ENCODE peak calls at places on chromosome 5, in four cellular contexts. One of them, this sample, is unnamed.

GRCh38 chr5:40784027-40784653 is 14.0 kb downstream of the PRKAA1 start:
- DNase-seq in amygdala: no peak
- DNase-seq in amniotic stem cell: no peak
- DNase-seq in NAMALWA: no peak
- DNase-seq in this sample: no peak

GRCh38 chr5:60883229-60883628 is 39.2 kb upstream of the ELOVL7 start:
- DNase-seq in NAMALWA: peak
- DNase-seq in amniotic stem cell: no peak
- DNase-seq in amygdala: no peak
- DNase-seq in this sample: no peak

GRCh38 chr5:92580814-92581213 is 1000.2 kb downstream of the NR2F1-AS1 start:
- DNase-seq in amygdala: no peak
- DNase-seq in NAMALWA: no peak
- DNase-seq in amniotic stem cell: no peak
- DNase-seq in this sample: no peak

GRCh38 chr5:61450170-61450815 is 118.2 kb downstream of the ZSWIM6 start:
- DNase-seq in amygdala: no peak
- DNase-seq in amniotic stem cell: peak
- DNase-seq in NAMALWA: no peak
- DNase-seq in this sample: peak

GRCh38 chr5:65728219-65728618 is 6.2 kb downstream of the NLN start:
- DNase-seq in NAMALWA: no peak
- DNase-seq in amygdala: no peak
- DNase-seq in amniotic stem cell: no peak
- DNase-seq in this sample: no peak

GRCh38 chr5:74294231-74294705 is 346.3 kb downstream of the ENC1 start:
- DNase-seq in amygdala: no peak
- DNase-seq in NAMALWA: no peak
- DNase-seq in amniotic stem cell: no peak
- DNase-seq in this sample: no peak

GRCh38 chr5:123132330-123132729 is 43.3 kb downstream of the PRDM6 start:
- DNase-seq in NAMALWA: no peak
- DNase-seq in amygdala: no peak
- DNase-seq in amniotic stem cell: no peak
- DNase-seq in this sample: no peak

GRCh38 chr5:103981592-103981991 is 419.0 kb upstream of the NUDT12 start:
- DNase-seq in amygdala: no peak
- DNase-seq in NAMALWA: no peak
- DNase-seq in amniotic stem cell: no peak
- DNase-seq in this sample: no peak

GRCh38 chr5:141944086-141944485 is 13.9 kb downstream of the PCDH12 start:
- DNase-seq in NAMALWA: no peak
- DNase-seq in amniotic stem cell: no peak
- DNase-seq in amygdala: no peak
- DNase-seq in this sample: no peak

GRCh38 chr5:116626272-116626723 is 51.7 kb upstream of the SEMA6A start:
- DNase-seq in amygdala: peak
- DNase-seq in NAMALWA: no peak
- DNase-seq in amniotic stem cell: no peak
- DNase-seq in this sample: peak

GRCh38 chr5:14476791-14477435 is 104.7 kb upstream of the OTULINL start:
- DNase-seq in amygdala: no peak
- DNase-seq in amniotic stem cell: peak
- DNase-seq in NAMALWA: no peak
- DNase-seq in this sample: no peak

GRCh38 chr5:81151546-81151945 is 81.6 kb upstream of the CKMT2 start:
- DNase-seq in amniotic stem cell: peak
- DNase-seq in NAMALWA: no peak
- DNase-seq in amygdala: no peak
- DNase-seq in this sample: no peak

GRCh38 chr5:72529383-72529782 is 22.2 kb upstream of the ZNF366 start:
- DNase-seq in amygdala: no peak
- DNase-seq in amniotic stem cell: no peak
- DNase-seq in NAMALWA: no peak
- DNase-seq in this sample: no peak

GRCh38 chr5:90553711-90554110 is 4.9 kb upstream of the ADGRV1 start:
- DNase-seq in amygdala: no peak
- DNase-seq in NAMALWA: no peak
- DNase-seq in amniotic stem cell: no peak
- DNase-seq in this sample: no peak

GRCh38 chr5:153968761-153969562 is 69.7 kb downstream of the FAM114A2 start:
- DNase-seq in amygdala: no peak
- DNase-seq in NAMALWA: no peak
- DNase-seq in amniotic stem cell: no peak
- DNase-seq in this sample: no peak

GRCh38 chr5:74562116-74562515 is 78.4 kb downstream of the ENC1 start:
- DNase-seq in amniotic stem cell: no peak
- DNase-seq in NAMALWA: no peak
- DNase-seq in amygdala: no peak
- DNase-seq in this sample: no peak

GRCh38 chr5:82347213-82347947 is 69.2 kb upstream of the RPS23 start:
- DNase-seq in NAMALWA: no peak
- DNase-seq in amygdala: peak
- DNase-seq in amniotic stem cell: peak
- DNase-seq in this sample: peak

GRCh38 chr5:140800816-140801493 is at the start of gene PCDHA3:
- DNase-seq in NAMALWA: peak
- DNase-seq in amygdala: peak
- DNase-seq in amniotic stem cell: no peak
- DNase-seq in this sample: no peak

GRCh38 chr5:77981820-77982219 is 205.7 kb upstream of the TBCA start:
- DNase-seq in NAMALWA: no peak
- DNase-seq in amygdala: no peak
- DNase-seq in amniotic stem cell: no peak
- DNase-seq in this sample: no peak

GRCh38 chr5:176994460-176995121 is 12.0 kb downstream of the UIMC1 start:
- DNase-seq in NAMALWA: peak
- DNase-seq in amygdala: no peak
- DNase-seq in amniotic stem cell: no peak
- DNase-seq in this sample: no peak

GRCh38 chr5:54889826-54890225 is 95.6 kb downstream of the ESM1 start:
- DNase-seq in amygdala: no peak
- DNase-seq in amniotic stem cell: peak
- DNase-seq in NAMALWA: no peak
- DNase-seq in this sample: no peak

GRCh38 chr5:10662661-10663245 is 98.3 kb downstream of the DAP start:
- DNase-seq in amniotic stem cell: no peak
- DNase-seq in NAMALWA: no peak
- DNase-seq in amygdala: no peak
- DNase-seq in this sample: no peak

This sample was measured in smooth muscle cell of the brain vasculature.